ENCODE peak calls at places on chromosomes 16 and 17, in four cellular contexts. W is effector memory CD4-positive, alpha-beta T cell; H is T-helper 1 cell; P is activated CD4-positive, alpha-beta T cell treated with anti-CD3 and anti-CD28 coated beads, Interleukin-2, amount 50 U/mL, for 24 hours. R is an unnamed sample.

GRCh38 chr17:82927661-82928601 is 88.1 kb upstream of the ZNF750 start:
- DNase-seq in H (no peak), W (no peak), P (no peak), R (no peak)

GRCh38 chr17:75067856-75068255 is 19.9 kb upstream of the SLC16A5 start:
- DNase-seq in W (no peak), H (no peak), P (no peak), R (no peak)

GRCh38 chr16:31127182-31127581 is 8.3 kb downstream of the PRSS8 start:
- DNase-seq in P (no peak), H (no peak), W (no peak), R (no peak)

GRCh38 chr17:77803726-77804125 is 154.8 kb upstream of the TNRC6C start:
- DNase-seq in H (no peak), P (no peak), W (no peak), R (no peak)

GRCh38 chr16:4212934-4213296 is 29.0 kb downstream of the SRL start:
- DNase-seq in W (no peak), P (no peak), H (no peak), R (no peak)

GRCh38 chr16:10123141-10123540 is 59.1 kb downstream of the GRIN2A start:
- DNase-seq in P (no peak), H (no peak), W (no peak), R (no peak)

GRCh38 chr16:1666316-1666715 is 11.8 kb upstream of the JPT2 start:
- DNase-seq in W (no peak), H (no peak), P (no peak), R (no peak)

GRCh38 chr17:45783593-45784292 is 377 bp upstream of the CRHR1 start:
- DNase-seq in H (no peak), P (no peak), W (no peak), R (no peak)

GRCh38 chr17:77458202-77459017 is 317.6 kb downstream of the SEC14L1 start:
- DNase-seq in P (no peak), H (no peak), W (no peak), R (peak)

GRCh38 chr17:51818777-51819176 is 339.7 kb downstream of the CA10 start:
- DNase-seq in H (no peak), P (no peak), W (no peak), R (no peak)

GRCh38 chr17:36899250-36900129 is 37.8 kb upstream of the LHX1 start:
- DNase-seq in W (no peak), H (no peak), P (no peak), R (no peak)

GRCh38 chr16:28876973-28877641 is 1.2 kb upstream of the ATP2A1 start:
- DNase-seq in P (no peak), W (no peak), H (no peak), R (no peak)

GRCh38 chr16:3148256-3149192 is 13.7 kb downstream of the ZNF213 start:
- DNase-seq in W (no peak), H (no peak), P (no peak), R (no peak)

GRCh38 chr17:60094754-60095153 is 16.0 kb upstream of the HEATR6 start:
- DNase-seq in P (no peak), W (no peak), H (no peak), R (no peak)

GRCh38 chr17:58303981-58304734 is 23.4 kb upstream of the MPO start:
- DNase-seq in P (peak), H (peak), W (peak), R (peak)

GRCh38 chr16:66521951-66522771 is 27.8 kb downstream of the TK2 start:
- DNase-seq in W (peak), H (peak), P (peak), R (peak)

R was measured in stimulated activated naive CD4-positive, alpha-beta T cell.